ENCODE peak calls at places on chromosomes 12 and 14, in five cellular contexts. W is OCI-LY7; B is CD8-positive, alpha-beta memory T cell; U is gastrocnemius medialis; Z is RWPE2. F is an unnamed sample. For H3K4me1, the result is how much of the 10 kb centered on the place peaks cover.

GRCh38 chr12:5276327-5276880 is 155.5 kb upstream of the NTF3 start:
- DNase-seq in B (no peak), U (no peak), Z (no peak), W (no peak), F (no peak)

GRCh38 chr14:22438742-22439141 is 150.3 kb downstream of the DAD1 start:
- DNase-seq in W (no peak), Z (no peak), B (no peak), U (no peak), F (no peak)

GRCh38 chr14:56310643-56311042 is 192.4 kb downstream of the PELI2 start:
- DNase-seq in U (no peak), Z (no peak), B (no peak), W (no peak), F (no peak)

GRCh38 chr12:104825408-104825807 is 132.7 kb downstream of the SLC41A2 start:
- DNase-seq in W (peak), U (no peak), B (no peak), Z (no peak), F (peak)

GRCh38 chr12:114400395-114400794 is 5.5 kb downstream of the TBX5 start:
- DNase-seq in B (no peak), U (no peak), W (no peak), Z (no peak), F (no peak)

GRCh38 chr12:111037047-111037446 is 116.7 kb upstream of the MYL2 start:
- DNase-seq in U (no peak), W (no peak), Z (peak), B (no peak), F (no peak)

GRCh38 chr14:22973217-22974032 is 8.9 kb downstream of the AJUBA start:
- DNase-seq in B (peak), Z (no peak), U (no peak), W (peak), F (peak)

GRCh38 chr14:59305836-59306555 is 117.5 kb downstream of the DAAM1 start:
- DNase-seq in W (no peak), U (no peak), B (no peak), Z (no peak), F (no peak)

GRCh38 chr14:102805941-102806340 is 28.7 kb downstream of the TRAF3 start:
- DNase-seq in U (no peak), B (no peak), Z (no peak), W (no peak), F (no peak)

GRCh38 chr14:63012171-63012570 is 33.1 kb downstream of the KCNH5 start:
- DNase-seq in U (no peak), W (no peak), Z (no peak), B (no peak), F (no peak)

GRCh38 chr12:112938751-112939150 is 477 bp downstream of the OAS3 start:
- DNase-seq in W (peak), B (no peak), U (no peak), Z (no peak), F (no peak)

GRCh38 chr14:72645706-72646105 is 248.2 kb downstream of the DPF3 start:
- DNase-seq in B (no peak), U (no peak), W (no peak), Z (no peak), F (no peak)

GRCh38 chr14:55754471-55754870 is 174.5 kb downstream of the KTN1 start:
- DNase-seq in U (no peak), W (no peak), B (no peak), Z (no peak), F (no peak)

GRCh38 chr14:95183532-95184412 is 26.4 kb upstream of the DICER1 start:
- DNase-seq in Z (no peak), U (no peak), W (no peak), B (no peak), F (no peak)

DNA sequence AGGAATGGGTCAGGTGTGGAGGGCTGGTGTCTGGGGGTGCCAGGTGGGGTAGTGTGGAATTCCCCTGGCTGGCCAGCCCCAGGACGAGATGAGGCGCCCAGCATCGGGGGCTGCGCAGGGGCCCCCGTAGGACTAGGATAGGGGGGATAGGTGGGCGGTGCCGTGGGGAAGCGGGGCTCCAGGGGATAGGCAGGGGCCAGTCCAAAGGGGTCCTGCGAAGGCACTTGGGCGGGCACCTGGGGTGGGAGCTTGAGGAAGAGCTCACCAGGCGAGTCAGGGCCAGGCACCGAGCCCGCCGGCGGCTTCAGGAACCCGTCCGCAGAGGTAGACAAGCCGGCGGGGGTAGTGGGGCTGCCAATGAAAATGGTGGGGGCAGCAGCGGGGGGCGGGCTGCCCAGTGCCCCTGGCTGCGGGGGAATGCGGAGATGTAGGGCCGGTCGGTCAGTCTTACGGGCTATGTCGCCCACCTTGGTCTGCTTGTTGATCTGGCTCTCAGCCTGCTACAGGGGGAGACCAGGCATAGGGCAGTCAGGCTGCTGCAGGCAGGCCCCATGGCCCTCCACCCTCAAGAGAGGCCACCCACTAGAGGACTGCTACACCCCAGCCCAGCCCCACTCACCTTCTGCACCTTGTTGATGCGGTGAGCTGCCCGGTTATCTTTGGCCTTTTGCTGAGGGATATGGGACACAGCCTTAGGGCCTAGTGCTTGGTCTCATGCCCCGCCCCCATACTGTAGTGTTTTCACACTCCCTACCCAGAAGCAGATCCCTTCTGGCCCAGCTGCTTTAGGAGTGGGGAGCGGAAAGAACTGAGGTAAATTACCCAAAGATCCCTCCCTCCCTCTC is 19.3 kb downstream of the KMT2D start:
- DNase-seq in Z (peak), W (no peak), B (no peak), U (no peak), F (no peak)
- H3K4me3 ChIP-seq in Z (no peak), W (no peak), B (no peak), U (no peak), F (no peak)

DNA sequence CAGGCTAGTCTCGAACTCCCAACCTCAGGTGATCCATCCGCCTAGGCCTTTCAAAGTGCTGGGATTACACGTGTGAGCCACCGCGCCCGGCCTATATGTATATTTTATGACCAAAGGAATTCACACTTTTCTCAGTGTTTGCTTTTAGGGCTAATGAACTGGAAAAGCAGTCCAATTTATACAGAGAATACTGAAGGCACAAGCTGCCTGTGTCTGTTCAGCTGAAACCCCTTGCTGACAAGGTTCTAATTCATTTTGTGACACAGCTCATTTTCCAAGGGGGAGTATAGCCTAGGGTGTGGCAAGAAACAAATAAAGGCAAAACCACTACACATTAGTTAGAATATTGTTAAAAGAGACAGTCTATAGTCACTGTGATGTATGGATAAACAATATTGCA is 18.3 kb upstream of the NEMF start:
- DNase-seq in B (no peak), U (no peak), Z (no peak), W (no peak), F (no peak)
- H3K27ac ChIP-seq in B (no peak), U (no peak), Z (no peak), W (no peak), F (no peak)

GRCh38 chr12:80761818-80762217 is 45.1 kb downstream of the MYF5 start:
- DNase-seq in W (no peak), Z (no peak), U (no peak), B (no peak), F (no peak)
- H3K4me1 ChIP-seq in W (under half), Z (under half), U (under half), B (under half), F (under half)

GRCh38 chr12:117360222-117360550 is 1.2 kb downstream of the NOS1 start:
- DNase-seq in U (no peak), B (no peak), W (no peak), Z (no peak), F (no peak)
- H3K4me3 ChIP-seq in U (peak), B (no peak), W (no peak), Z (peak), F (no peak)

GRCh38 chr12:47877081-47877480 is 27.7 kb downstream of the VDR start:
- DNase-seq in B (no peak), W (no peak), U (no peak), Z (no peak), F (no peak)

GRCh38 chr12:47878293-47878917 is 26.4 kb downstream of the VDR start:
- DNase-seq in B (no peak), Z (no peak), W (no peak), U (no peak), F (no peak)

GRCh38 chr12:47876404-47876960 is 28.3 kb downstream of the VDR start:
- DNase-seq in B (no peak), W (no peak), U (no peak), Z (no peak), F (no peak)

GRCh38 chr12:47881041-47881440 is 23.8 kb downstream of the VDR start:
- DNase-seq in U (no peak), B (no peak), W (no peak), Z (no peak), F (no peak)

DNA sequence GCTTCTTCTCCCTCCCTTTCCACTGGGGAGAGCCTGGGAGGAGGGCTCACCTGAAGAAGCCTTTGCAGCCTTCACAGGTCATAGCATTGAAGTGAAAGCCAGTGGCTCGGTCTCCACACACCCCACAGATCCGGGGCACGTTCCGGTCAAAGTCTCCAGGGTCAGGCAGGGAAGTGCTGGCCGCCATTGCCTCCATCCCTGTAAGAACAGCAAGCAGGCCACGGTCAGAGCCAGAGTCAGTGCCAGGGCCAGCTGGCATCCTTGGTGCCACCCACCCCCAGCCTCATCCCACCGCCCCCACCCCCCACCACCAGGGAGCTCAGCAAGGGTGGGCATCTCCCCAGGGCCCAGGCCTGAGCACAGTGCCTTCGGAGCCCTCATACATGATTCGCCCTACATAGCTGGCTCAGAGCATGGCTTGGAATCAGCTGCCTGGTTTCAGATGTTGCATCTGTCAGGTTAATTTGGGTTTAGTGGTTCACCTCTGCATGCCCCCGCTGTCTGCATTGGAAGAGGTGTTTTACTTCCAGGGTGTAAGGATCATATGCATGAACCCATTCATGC is 25.8 kb downstream of the VDR start:
- DNase-seq in W (no peak), U (no peak), B (no peak), Z (no peak), F (no peak)
- H3K27ac ChIP-seq in W (no peak), U (no peak), B (no peak), Z (no peak), F (no peak)

F was measured in Karpas-422.